ENCODE peak calls at places on chromosomes 13 and 19, in nine cellular contexts. H, W, L, X, T, Z, K, C and I are unnamed samples.

GRCh38 chr13:53781941-53782340 is 753.3 kb downstream of the OLFM4 start:
- DNase-seq in H (no peak), Z (no peak), L (no peak), C (no peak), W (no peak), X (peak; percentile 18), K (no peak), T (no peak), I (no peak)

GRCh38 chr19:29622191-29623070 is 16.3 kb downstream of the POP4 start:
- DNase-seq in Z (no peak), L (peak; percentile 34), X (peak; percentile 24), C (peak; percentile 43), W (no peak), H (no peak), K (no peak), T (no peak), I (peak; percentile 11)

GRCh38 chr13:106561551-106562170 is 6.3 kb downstream of the ARGLU1 start:
- DNase-seq in L (no peak), Z (no peak), W (no peak), H (no peak), X (peak; percentile 40), K (no peak), T (peak; percentile 52), C (peak; percentile 47), I (no peak)

GRCh38 chr19:49447485-49448431 is 3.9 kb downstream of the PIH1D1 start:
- DNase-seq in W (no peak), Z (no peak), X (no peak), C (peak; percentile 87), L (no peak), T (no peak), K (no peak), H (no peak), I (peak; percentile 44)

GRCh38 chr13:40597735-40598365 is 68.6 kb downstream of the FOXO1 start:
- DNase-seq in K (no peak), Z (no peak), H (peak; percentile 62), X (peak; percentile 23), C (peak; percentile 55), L (no peak), W (no peak), T (no peak), I (no peak)

GRCh38 chr19:16367269-16367683 is 42.6 kb downstream of the KLF2 start:
- DNase-seq in T (no peak), C (peak; percentile 67), W (no peak), L (peak; percentile 90), X (no peak), Z (no peak), H (peak; percentile 54), K (no peak), I (peak; percentile 94)

GRCh38 chr19:16654151-16654550 is 5.8 kb downstream of the SMIM7 start:
- DNase-seq in T (no peak), W (no peak), C (no peak), X (no peak), Z (no peak), K (no peak), H (no peak), L (no peak), I (peak; percentile 21)

GRCh38 chr19:2425622-2426581 is 1.5 kb downstream of the TIMM13 start:
- DNase-seq in H (no peak), K (no peak), L (no peak), X (no peak), Z (no peak), T (no peak), W (no peak), C (peak; percentile 47), I (no peak)

GRCh38 chr19:19656451-19657396 is 6.8 kb downstream of the ATP13A1 start:
- DNase-seq in K (no peak), X (no peak), Z (no peak), H (no peak), W (no peak), T (no peak), C (peak; percentile 42), L (no peak), I (no peak)

GRCh38 chr13:53873558-53873957 is 844.9 kb downstream of the OLFM4 start:
- DNase-seq in L (no peak), W (no peak), C (no peak), Z (no peak), H (no peak), K (no peak), X (no peak), T (no peak), I (no peak)

GRCh38 chr13:28820099-28821051 is at the start of gene MTUS2:
- DNase-seq in K (no peak), T (no peak), Z (no peak), C (peak; percentile 49), L (no peak), H (no peak), X (peak; percentile 44), W (no peak), I (no peak)

GRCh38 chr13:48504606-48505369 is 28.1 kb downstream of the RCBTB2 start:
- DNase-seq in H (no peak), Z (no peak), W (no peak), C (no peak), T (no peak), K (no peak), X (no peak), L (no peak), I (peak; percentile 82)

GRCh38 chr19:27793128-27793643 is 1419.8 kb downstream of the UQCRFS1 start:
- DNase-seq in W (peak; percentile 27), X (peak; percentile 73), Z (no peak), K (peak; percentile 41), L (peak; percentile 89), C (peak; percentile 89), H (peak; percentile 87), T (peak; percentile 63), I (peak; percentile 79)

GRCh38 chr19:38028913-38029565 is 122.0 kb downstream of the SIPA1L3 start:
- DNase-seq in X (no peak), T (no peak), H (no peak), C (no peak), K (no peak), L (no peak), W (no peak), Z (no peak), I (no peak)

GRCh38 chr19:46654621-46655152 is 6.3 kb downstream of the DACT3 start:
- DNase-seq in Z (no peak), T (peak; percentile 29), W (no peak), X (peak; percentile 43), L (no peak), C (peak; percentile 80), K (no peak), H (no peak), I (no peak)

GRCh38 chr13:35283856-35284255 is 192.6 kb downstream of the MAB21L1 start:
- DNase-seq in H (no peak), K (no peak), Z (no peak), W (no peak), C (no peak), T (no peak), L (no peak), X (no peak), I (no peak)

GRCh38 chr19:40245506-40246128 is 19.1 kb upstream of the CCNP start:
- DNase-seq in C (peak; percentile 46), H (peak; percentile 10), T (no peak), Z (no peak), L (no peak), K (no peak), W (no peak), X (no peak), I (no peak)

DNA sequence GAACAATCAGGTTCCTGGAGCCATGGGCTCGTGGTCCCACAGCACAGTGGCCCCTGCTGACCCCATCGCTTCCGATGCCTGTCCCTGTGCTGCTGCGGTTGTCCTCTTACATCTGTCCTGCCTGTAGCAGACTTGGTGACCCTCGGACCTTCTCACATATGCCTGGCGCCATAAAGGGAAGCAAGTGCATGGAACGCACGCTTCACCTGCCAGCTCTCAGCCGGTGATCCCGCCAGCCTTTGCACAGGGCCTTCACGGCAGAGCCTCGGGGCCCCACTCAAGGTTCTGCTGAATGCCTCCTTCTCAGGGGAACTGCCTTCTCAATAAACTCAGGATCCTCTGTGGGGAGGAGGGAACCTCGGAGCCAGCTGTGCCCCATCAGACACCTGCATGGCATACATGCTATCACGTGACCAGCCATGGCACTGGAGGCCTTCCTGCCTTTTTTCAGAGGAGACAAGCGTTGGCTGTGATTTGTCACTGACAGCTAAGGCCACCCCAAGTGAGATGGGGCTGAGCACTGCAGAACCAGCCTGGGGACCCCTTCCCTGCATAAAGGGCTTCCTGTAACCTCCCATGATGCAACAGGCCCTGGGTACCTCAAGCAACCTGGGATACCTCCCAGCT is 24.3 kb downstream of the PEPD start:
- DNase-seq in C (no peak), H (peak; percentile 19), W (no peak), T (no peak), X (no peak), Z (no peak), K (no peak), L (no peak), I (no peak)
- H3K4me3 ChIP-seq in C (no peak overlapping the region), H (no peak overlapping the region), W (no peak overlapping the region), T (no peak overlapping the region), X (no peak overlapping the region), Z (no peak overlapping the region), K (no peak overlapping the region), L (no peak overlapping the region), I (no peak overlapping the region)

GRCh38 chr19:18469245-18470107 is 31.5 kb upstream of the ISYNA1 start:
- DNase-seq in L (no peak), T (peak; percentile 64), H (peak; percentile 77), X (peak; percentile 70), W (no peak), C (peak; percentile 90), K (no peak), Z (no peak), I (peak; percentile 37)
- H3K4me3 ChIP-seq in L (no peak overlapping the region), T (no peak overlapping the region), H (no peak overlapping the region), X (no peak overlapping the region), W (no peak overlapping the region), C (no peak overlapping the region), K (no peak overlapping the region), Z (no peak overlapping the region), I (no peak overlapping the region)

GRCh38 chr19:4913996-4914735 is 4.9 kb downstream of the UHRF1 start:
- DNase-seq in W (no peak), Z (no peak), C (no peak), T (no peak), L (no peak), X (no peak), K (no peak), H (no peak), I (no peak)
- H3K4me3 ChIP-seq in W (no peak overlapping the region), Z (no peak overlapping the region), C (no peak overlapping the region), T (peak overlapping the region; percentile 64), L (no peak overlapping the region), X (no peak overlapping the region), K (no peak overlapping the region), H (peak overlapping the region; percentile 36), I (no peak overlapping the region)

DNA sequence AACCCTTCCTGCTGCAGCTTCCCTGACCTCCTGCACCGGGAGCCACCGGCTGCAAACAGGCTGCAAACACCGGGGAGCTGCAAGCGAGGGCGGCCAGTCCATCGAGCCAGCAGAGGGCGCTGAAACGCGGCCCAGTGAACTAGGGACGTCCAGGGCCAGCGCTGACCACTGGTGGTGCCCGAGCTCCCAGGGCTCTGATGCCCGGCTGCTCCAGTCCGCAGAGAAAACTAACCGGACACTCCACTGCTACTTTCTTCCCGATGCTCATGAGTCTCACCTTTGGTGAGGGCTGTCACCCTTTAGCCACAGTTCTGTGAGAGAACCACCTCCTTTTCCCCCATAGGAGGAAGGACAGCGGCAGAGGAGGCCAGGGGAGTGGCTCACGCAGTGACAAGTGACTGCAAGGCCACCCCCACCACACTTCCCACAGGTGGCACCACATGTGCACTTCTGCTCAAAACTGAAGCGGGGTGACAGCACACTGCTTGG is 82.8 kb upstream of the MTIF3 start:
- DNase-seq in C (peak; percentile 93), H (peak; percentile 91), Z (no peak), L (peak; percentile 11), X (peak; percentile 91), T (peak; percentile 79), W (peak; percentile 41), K (peak; percentile 23), I (peak; percentile 6)
- H3K4me3 ChIP-seq in C (peak overlapping the region; percentile 8), H (peak overlapping the region; percentile 33), Z (no peak overlapping the region), L (no peak overlapping the region), X (no peak overlapping the region), T (peak overlapping the region; percentile 31), W (no peak overlapping the region), K (no peak overlapping the region), I (no peak overlapping the region)